ENCODE peak calls at places on chromosome 11, in four cellular contexts. R is Right ventricle myocardium superior, C is dermis microvascular lymphatic vessel endothelial cell, O is cardiac muscle cell. T is an unnamed sample.
A peak's percentile ranks its signal among the peaks of the same experiment; 100 is the strongest.

GRCh38 chr11:94129505-94130335 is 1.1 kb downstream of the PANX1 start:
- DNase-seq in R (no peak), C (no peak), O (no peak), T (peak; percentile 54)

GRCh38 chr11:37442576-37442975 is 844.5 kb upstream of the RAG2 start:
- DNase-seq in R (no peak), C (no peak), O (no peak), T (no peak)

GRCh38 chr11:97990162-97990920 is 1030.4 kb upstream of the CNTN5 start:
- DNase-seq in R (no peak), C (no peak), O (no peak), T (no peak)

GRCh38 chr11:70915158-70915795 is 337.1 kb downstream of the SHANK2 start:
- DNase-seq in R (no peak), C (no peak), O (no peak), T (no peak)

GRCh38 chr11:33737362-33737821 is 1.2 kb upstream of the CD59 start:
- DNase-seq in R (no peak), C (no peak), O (no peak), T (no peak)

GRCh38 chr11:69918938-69919650 is 99.9 kb upstream of the FGF3 start:
- DNase-seq in R (peak; percentile 88), C (peak; percentile 35), O (peak; percentile 84), T (peak; percentile 84)

GRCh38 chr11:1276061-1276790 is 33.2 kb downstream of the TOLLIP start:
- DNase-seq in R (peak; percentile 72), C (peak; percentile 83), O (no peak), T (no peak)

GRCh38 chr11:69157156-69157821 is 1.6 kb downstream of the SMIM38 start:
- DNase-seq in R (peak; percentile 74), C (no peak), O (no peak), T (peak; percentile 69)

GRCh38 chr11:93059074-93059957 is 89.9 kb downstream of the MTNR1B start:
- DNase-seq in R (no peak), C (no peak), O (peak; percentile 48), T (no peak)

GRCh38 chr11:46625406-46625805 is 8.1 kb downstream of the ATG13 start:
- DNase-seq in R (no peak), C (no peak), O (no peak), T (no peak)

GRCh38 chr11:75513250-75513649 is 12.5 kb downstream of the GDPD5 start:
- DNase-seq in R (no peak), C (peak; percentile 15), O (no peak), T (no peak)

GRCh38 chr11:129803533-129803932 is 12.1 kb upstream of the TMEM45B start:
- DNase-seq in R (no peak), C (no peak), O (no peak), T (no peak)

GRCh38 chr11:114162719-114163123 is 103.2 kb downstream of the ZBTB16 start:
- DNase-seq in R (peak; percentile 88), C (peak; percentile 96), O (peak; percentile 74), T (peak; percentile 30)

GRCh38 chr11:114819028-114819427 is 140.7 kb downstream of the NXPE2 start:
- DNase-seq in R (no peak), C (no peak), O (no peak), T (no peak)

GRCh38 chr11:12088531-12088930 is 21.9 kb upstream of the MICAL2 start:
- DNase-seq in R (no peak), C (no peak), O (no peak), T (no peak)

GRCh38 chr11:133509924-133510697 is 22.2 kb downstream of the OPCML start:
- DNase-seq in R (no peak), C (no peak), O (no peak), T (no peak)

GRCh38 chr11:13183094-13183825 is 94.3 kb upstream of the BMAL1 start:
- DNase-seq in R (no peak), C (peak; percentile 18), O (peak; percentile 40), T (peak; percentile 56)

GRCh38 chr11:130478881-130479280 is 30.4 kb downstream of the ADAMTS15 start:
- DNase-seq in R (no peak), C (no peak), O (no peak), T (no peak)

GRCh38 chr11:67410369-67410831 is 5.1 kb upstream of the CARNS1 start:
- DNase-seq in R (no peak), C (no peak), O (no peak), T (no peak)

GRCh38 chr11:105130189-105130813 is 9.3 kb downstream of the CARD18 start:
- DNase-seq in R (no peak), C (no peak), O (no peak), T (no peak)

GRCh38 chr11:93648168-93648567 is 13.3 kb upstream of the CEP295 start:
- DNase-seq in R (no peak), C (no peak), O (peak; percentile 11), T (peak; percentile 67)

GRCh38 chr11:1196516-1197391 is 26.1 kb upstream of the MUC5B start:
- DNase-seq in R (peak; percentile 37), C (no peak), O (no peak), T (no peak)

GRCh38 chr11:27423125-27423524 is 49.5 kb downstream of the LGR4 start:
- DNase-seq in R (peak; percentile 62), C (no peak), O (no peak), T (peak; percentile 11)

GRCh38 chr11:122937978-122938377 is 43.7 kb downstream of the BSX start:
- DNase-seq in R (no peak), C (no peak), O (no peak), T (no peak)

GRCh38 chr11:64874841-64875240 is 3.6 kb downstream of the EHD1 start:
- DNase-seq in R (no peak), C (no peak), O (no peak), T (no peak)

GRCh38 chr11:618856-619624 is 3.3 kb upstream of the IRF7 start:
- DNase-seq in R (no peak), C (no peak), O (no peak), T (no peak)

GRCh38 chr11:61711493-61711892 is 31.3 kb downstream of the DAGLA start:
- DNase-seq in R (no peak), C (no peak), O (no peak), T (no peak)

GRCh38 chr11:126072141-126072741 is 9.6 kb upstream of the CDON start:
- DNase-seq in R (no peak), C (no peak), O (no peak), T (peak; percentile 89)